ENCODE peak calls at places on chromosomes 4 and X, in five cellular contexts. L is aorta, E is pancreas, Q is left lung, F is right atrium auricular region. R is an unnamed sample.

GRCh38 chr4:147334478-147334877 is 146.4 kb upstream of the EDNRA start:
- DNase-seq in L (no peak), E (no peak), Q (no peak), F (no peak), R (peak; percentile 20)

GRCh38 chrX:7108995-7109634 is 38.4 kb upstream of the STS start:
- DNase-seq in L (no peak), E (no peak), Q (no peak), F (no peak), R (peak; percentile 15)

GRCh38 chr4:107666134-107666533 is 53.9 kb downstream of the PAPSS1 start:
- DNase-seq in L (no peak), E (no peak), Q (no peak), F (no peak), R (peak; percentile 65)

GRCh38 chr4:55793479-55793878 is 26.1 kb upstream of the EXOC1L start:
- DNase-seq in L (no peak), E (peak; percentile 9), Q (no peak), F (no peak), R (peak; percentile 16)

GRCh38 chr4:87551361-87551760 is 22.2 kb upstream of the SPARCL1 start:
- DNase-seq in L (no peak), E (no peak), Q (no peak), F (no peak), R (no peak)

GRCh38 chr4:162770761-162771490 is 395.8 kb downstream of the NAF1 start:
- DNase-seq in L (no peak), E (no peak), Q (no peak), F (no peak), R (no peak)

GRCh38 chr4:185139736-185140135 is 3.3 kb upstream of the SLC25A4 start:
- DNase-seq in L (no peak), E (no peak), Q (no peak), F (no peak), R (no peak)

GRCh38 chr4:85884251-85884650 is 409.3 kb downstream of the ARHGAP24 start:
- DNase-seq in L (no peak), E (no peak), Q (no peak), F (no peak), R (no peak)

DNA sequence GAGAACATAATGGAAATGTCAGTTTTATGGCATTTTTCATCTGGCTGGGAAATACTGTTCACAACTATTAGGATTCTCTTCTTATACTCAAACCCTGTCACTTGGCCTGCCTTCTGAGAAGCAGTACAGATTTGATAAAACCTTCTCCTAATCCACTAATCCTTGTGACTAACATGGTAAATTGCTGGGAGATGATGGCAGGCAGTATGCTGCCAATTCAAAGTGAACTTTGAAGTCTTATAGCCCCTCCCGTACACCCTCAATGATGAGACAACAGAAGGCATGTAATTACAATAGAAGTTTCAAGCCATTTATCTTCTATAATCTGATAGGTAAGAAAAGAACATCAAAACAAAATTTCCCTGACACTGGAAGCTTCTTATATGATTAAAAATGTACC is 36.9 kb downstream of the PAQR3 start:
- DNase-seq in L (no peak), E (no peak), Q (no peak), F (no peak), R (peak; percentile 11)
- H3K4me1 ChIP-seq in L (no peaks in the 10 kb centered on the region), E (no peaks in the 10 kb centered on the region), Q (no peaks in the 10 kb centered on the region), F (no peaks in the 10 kb centered on the region), R (no peaks in the 10 kb centered on the region)

GRCh38 chr4:48249378-48249777 is 20.3 kb downstream of the TEC start:
- DNase-seq in L (no peak), E (no peak), Q (no peak), F (no peak), R (no peak)

GRCh38 chr4:48252313-48252712 is 17.3 kb downstream of the TEC start:
- DNase-seq in L (no peak), E (no peak), Q (no peak), F (no peak), R (no peak)

GRCh38 chr4:48250343-48250742 is 19.3 kb downstream of the TEC start:
- DNase-seq in L (no peak), E (no peak), Q (no peak), F (no peak), R (no peak)

GRCh38 chr4:48248559-48248953 is 21.1 kb downstream of the TEC start:
- DNase-seq in L (no peak), E (no peak), Q (no peak), F (no peak), R (no peak)

GRCh38 chr4:48250980-48251379 is 18.7 kb downstream of the TEC start:
- DNase-seq in L (no peak), E (no peak), Q (no peak), F (no peak), R (no peak)
- H3K4me1 ChIP-seq in L (no peaks in the 10 kb centered on the region), E (peaks cover 4% of the 10 kb centered on the region), Q (peaks cover 12% of the 10 kb centered on the region), F (no peaks in the 10 kb centered on the region), R (no peaks in the 10 kb centered on the region)

GRCh38 chr4:44326716-44327115 is 121.9 kb downstream of the KCTD8 start:
- DNase-seq in L (no peak), E (no peak), Q (no peak), F (no peak), R (no peak)
- H3K4me1 ChIP-seq in L (no peaks in the 10 kb centered on the region), E (no peaks in the 10 kb centered on the region), Q (no peaks in the 10 kb centered on the region), F (no peaks in the 10 kb centered on the region), R (no peaks in the 10 kb centered on the region)

GRCh38 chr4:89837385-89837995 is 529 bp upstream of the SNCA start:
- DNase-seq in L (no peak), E (peak; percentile 23), Q (no peak), F (no peak), R (peak; percentile 20)
- H3K4me1 ChIP-seq in L (peaks cover 2% of the 10 kb centered on the region), E (no peaks in the 10 kb centered on the region), Q (peaks cover 8% of the 10 kb centered on the region), F (no peaks in the 10 kb centered on the region), R (no peaks in the 10 kb centered on the region)